ENCODE peak calls at places on chromosome 22, in seven cellular contexts. M, F, W, K, Z, P and V are unnamed samples.
A peak's percentile ranks its signal among the peaks of the same experiment; 100 is the strongest.

GRCh38 chr22:40605676-40606250 is 30.8 kb downstream of the MRTFA start:
- DNase-seq in M (no peak), F (no peak), W (no peak), K (no peak), Z (no peak), P (peak; percentile 42), V (no peak)

GRCh38 chr22:36986242-36986821 is 32.9 kb downstream of the TST start:
- DNase-seq in M (no peak), F (no peak), W (no peak), K (no peak), Z (no peak), P (no peak), V (no peak)

GRCh38 chr22:46663001-46663400 is 42.8 kb downstream of the GRAMD4 start:
- DNase-seq in M (no peak), F (no peak), W (no peak), K (no peak), Z (no peak), P (no peak), V (no peak)

GRCh38 chr22:23237201-23237798 is 57.0 kb downstream of the BCR start:
- DNase-seq in M (no peak), F (no peak), W (no peak), K (peak; percentile 44), Z (peak; percentile 85), P (peak; percentile 66), V (no peak)

GRCh38 chr22:48563966-48564330 is 1263.7 kb downstream of the BRD1 start:
- DNase-seq in M (no peak), F (no peak), W (no peak), K (no peak), Z (no peak), P (no peak), V (no peak)

GRCh38 chr22:25366408-25366807 is 147.0 kb downstream of the CRYBB2 start:
- DNase-seq in M (no peak), F (no peak), W (no peak), K (no peak), Z (no peak), P (no peak), V (no peak)

GRCh38 chr22:23010430-23010829 is 59.9 kb upstream of the GNAZ start:
- DNase-seq in M (no peak), F (no peak), W (no peak), K (no peak), Z (no peak), P (no peak), V (no peak)

GRCh38 chr22:38034278-38034882 is 22.8 kb upstream of the PICK1 start:
- DNase-seq in M (peak; percentile 81), F (peak; percentile 71), W (peak; percentile 87), K (peak; percentile 85), Z (no peak), P (peak; percentile 91), V (peak; percentile 81)

GRCh38 chr22:20526628-20527355 is 19.4 kb downstream of the MED15 start:
- DNase-seq in M (no peak), F (no peak), W (peak; percentile 80), K (no peak), Z (no peak), P (peak; percentile 91), V (peak; percentile 81)

GRCh38 chr22:19658057-19658966 is 56.0 kb upstream of the SEPTIN5 start:
- DNase-seq in M (no peak), F (no peak), W (no peak), K (no peak), Z (no peak), P (no peak), V (no peak)

GRCh38 chr22:41197808-41198585 is 7.1 kb upstream of the L3MBTL2 start:
- DNase-seq in M (no peak), F (no peak), W (peak; percentile 47), K (no peak), Z (no peak), P (no peak), V (peak; percentile 30)

GRCh38 chr22:31947296-31947695 is 3.0 kb downstream of the YWHAH start:
- DNase-seq in M (no peak), F (no peak), W (no peak), K (no peak), Z (no peak), P (no peak), V (peak; percentile 58)

GRCh38 chr22:49326558-49326957 is 501.1 kb downstream of the BRD1 start:
- DNase-seq in M (peak; percentile 21), F (no peak), W (no peak), K (no peak), Z (no peak), P (no peak), V (no peak)

GRCh38 chr22:29947410-29948387 is 64.7 kb downstream of the MTMR3 start:
- DNase-seq in M (no peak), F (peak; percentile 17), W (no peak), K (no peak), Z (no peak), P (peak; percentile 47), V (peak; percentile 11)

GRCh38 chr22:32579533-32580220 is 105.1 kb downstream of the FBXO7 start:
- DNase-seq in M (peak; percentile 88), F (no peak), W (no peak), K (no peak), Z (no peak), P (peak; percentile 69), V (no peak)

GRCh38 chr22:29482253-29482652 is 2.2 kb downstream of the NEFH start:
- DNase-seq in M (no peak), F (no peak), W (no peak), K (no peak), Z (no peak), P (no peak), V (no peak)

GRCh38 chr22:23499845-23500500 is 80.1 kb downstream of the IGLL1 start:
- DNase-seq in M (peak; percentile 66), F (no peak), W (no peak), K (no peak), Z (no peak), P (no peak), V (no peak)

GRCh38 chr22:37020192-37020479 is 594 bp downstream of the MPST start:
- DNase-seq in M (no peak), F (no peak), W (peak; percentile 51), K (no peak), Z (no peak), P (peak; percentile 47), V (peak; percentile 53)

GRCh38 chr22:45212306-45212709 is 28.4 kb downstream of the KIAA0930 start:
- DNase-seq in M (peak; percentile 79), F (peak; percentile 62), W (peak; percentile 79), K (peak; percentile 95), Z (no peak), P (peak; percentile 96), V (peak; percentile 72)

GRCh38 chr22:46791201-46791731 is 28.8 kb downstream of the TBC1D22A start:
- DNase-seq in M (peak; percentile 89), F (peak; percentile 18), W (no peak), K (peak; percentile 44), Z (no peak), P (peak; percentile 83), V (peak; percentile 71)

GRCh38 chr22:39469681-39470461 is 13.1 kb downstream of the MGAT3 start:
- DNase-seq in M (no peak), F (no peak), W (no peak), K (peak; percentile 75), Z (no peak), P (no peak), V (no peak)

GRCh38 chr22:48702573-48703264 is 1125.0 kb downstream of the BRD1 start:
- DNase-seq in M (peak; percentile 67), F (no peak), W (no peak), K (peak; percentile 76), Z (no peak), P (no peak), V (no peak)

GRCh38 chr22:35352214-35353111 is 28.4 kb upstream of the HMOX1 start:
- DNase-seq in M (peak; percentile 94), F (no peak), W (peak; percentile 66), K (peak; percentile 16), Z (no peak), P (no peak), V (peak; percentile 35)